ENCODE peak calls at places on chromosomes 13 and 19, in six cellular contexts. H is trophoblast cell, S is IMR-90, B is mesenchymal stem cell, R is neuronal stem cell, W is H9. U is an unnamed sample.

GRCh38 chr19:42095814-42096230 is 19.9 kb downstream of the ZNF574 start:
- DNase-seq in H (no peak), S (no peak), B (no peak), R (peak; percentile 50), W (peak; percentile 93), U (peak; percentile 69)

GRCh38 chr19:32876919-32877285 is 7.3 kb upstream of the SLC7A9 start:
- DNase-seq in H (peak; percentile 91), S (peak; percentile 50), B (peak; percentile 38), R (no peak), W (no peak), U (peak; percentile 34)

GRCh38 chr13:80684525-80685017 is 343.6 kb upstream of the SPRY2 start:
- DNase-seq in H (no peak), S (no peak), B (no peak), R (peak; percentile 0), W (no peak), U (no peak)

GRCh38 chr19:20165971-20166592 is 932 bp upstream of the ZNF486 start:
- DNase-seq in H (peak; percentile 98), S (no peak), B (no peak), R (no peak), W (no peak), U (no peak)

GRCh38 chr13:32330438-32330837 is 15.1 kb downstream of the BRCA2 start:
- DNase-seq in H (peak; percentile 41), S (peak; percentile 71), B (peak; percentile 88), R (no peak), W (no peak), U (no peak)

GRCh38 chr19:55644191-55644833 is 863 bp downstream of the ZNF581 start:
- DNase-seq in H (no peak), S (no peak), B (no peak), R (no peak), W (no peak), U (no peak)

GRCh38 chr13:34720618-34721017 is 221.5 kb upstream of the NBEA start:
- DNase-seq in H (no peak), S (no peak), B (no peak), R (no peak), W (no peak), U (no peak)

GRCh38 chr13:48155850-48156249 is 60.9 kb upstream of the MED4 start:
- DNase-seq in H (peak; percentile 62), S (peak; percentile 33), B (peak; percentile 45), R (no peak), W (no peak), U (no peak)

GRCh38 chr13:76872686-76873085 is 13.5 kb downstream of the KCTD12 start:
- DNase-seq in H (no peak), S (no peak), B (peak; percentile 36), R (no peak), W (no peak), U (no peak)

GRCh38 chr13:37381502-37381901 is 217.1 kb downstream of the POSTN start:
- DNase-seq in H (no peak), S (no peak), B (no peak), R (no peak), W (no peak), U (no peak)

GRCh38 chr19:34664870-34665269 is 12.1 kb downstream of the SCGB2B2 start:
- DNase-seq in H (no peak), S (no peak), B (no peak), R (no peak), W (no peak), U (no peak)

GRCh38 chr19:47240996-47241918 is 10.3 kb upstream of the BBC3 start:
- DNase-seq in H (peak; percentile 87), S (peak; percentile 79), B (peak; percentile 87), R (no peak), W (peak; percentile 95), U (peak; percentile 97)

GRCh38 chr19:36460046-36460445 is 29.3 kb downstream of the ZNF566 start:
- DNase-seq in H (peak; percentile 54), S (peak; percentile 29), B (no peak), R (no peak), W (no peak), U (no peak)

GRCh38 chr19:3576696-3577443 is 4.1 kb downstream of the HMG20B start:
- DNase-seq in H (no peak), S (peak; percentile 43), B (peak; percentile 82), R (no peak), W (peak; percentile 93), U (peak; percentile 86)

GRCh38 chr13:107937841-107938240 is 277.5 kb downstream of the LIG4 start:
- DNase-seq in H (no peak), S (peak; percentile 0), B (no peak), R (no peak), W (no peak), U (no peak)

GRCh38 chr19:11797491-11797890 is 832 bp upstream of the ZNF491 start:
- DNase-seq in H (peak; percentile 98), S (peak; percentile 87), B (peak; percentile 83), R (peak; percentile 72), W (peak; percentile 80), U (peak; percentile 78)

GRCh38 chr13:113646376-113646775 is 11.6 kb downstream of the ATP4B start:
- DNase-seq in H (no peak), S (no peak), B (no peak), R (no peak), W (no peak), U (no peak)

GRCh38 chr19:19871932-19872331 is 6.2 kb downstream of the ZNF253 start:
- DNase-seq in H (no peak), S (no peak), B (no peak), R (no peak), W (no peak), U (no peak)

GRCh38 chr13:26471807-26472206 is 85.7 kb upstream of the WASF3 start:
- DNase-seq in H (no peak), S (no peak), B (no peak), R (no peak), W (no peak), U (no peak)

GRCh38 chr13:20129076-20129475 is 31.8 kb downstream of the GJA3 start:
- DNase-seq in H (no peak), S (no peak), B (no peak), R (no peak), W (peak; percentile 17), U (no peak)

GRCh38 chr13:59771272-59771671 is 392.5 kb downstream of the DIAPH3 start:
- DNase-seq in H (peak; percentile 34), S (peak; percentile 59), B (peak; percentile 36), R (no peak), W (no peak), U (no peak)

GRCh38 chr13:51122868-51123267 is 11.8 kb upstream of the C13orf42 start:
- DNase-seq in H (no peak), S (no peak), B (no peak), R (no peak), W (no peak), U (peak; percentile 85)

GRCh38 chr19:6649189-6649588 is 20.8 kb downstream of the TNFSF14 start:
- DNase-seq in H (no peak), S (no peak), B (no peak), R (no peak), W (no peak), U (no peak)

GRCh38 chr19:53521373-53522202 is 16.4 kb upstream of the ZNF331 start:
- DNase-seq in H (no peak), S (no peak), B (no peak), R (no peak), W (no peak), U (no peak)

GRCh38 chr19:39778763-39779162 is at the start of gene LEUTX:
- DNase-seq in H (no peak), S (no peak), B (no peak), R (no peak), W (no peak), U (no peak)

GRCh38 chr13:26219726-26220125 is 2.4 kb downstream of the RNF6 start:
- DNase-seq in H (peak; percentile 56), S (peak; percentile 29), B (peak; percentile 22), R (no peak), W (no peak), U (peak; percentile 63)

GRCh38 chr19:10797541-10798256 is 38.3 kb downstream of the TMED1 start:
- DNase-seq in H (no peak), S (no peak), B (no peak), R (no peak), W (no peak), U (no peak)

GRCh38 chr13:35475131-35475959 is 1.1 kb downstream of the MAB21L1 start:
- DNase-seq in H (peak; percentile 63), S (peak; percentile 16), B (peak; percentile 30), R (peak; percentile 61), W (peak; percentile 67), U (peak; percentile 68)

GRCh38 chr19:33241530-33242101 is 16.0 kb upstream of the SLC7A10 start:
- DNase-seq in H (peak; percentile 8), S (no peak), B (no peak), R (no peak), W (no peak), U (peak; percentile 11)

GRCh38 chr19:34712606-34713261 is 21.3 kb upstream of the ZNF181 start:
- DNase-seq in H (peak; percentile 89), S (peak; percentile 82), B (peak; percentile 77), R (peak; percentile 61), W (peak; percentile 61), U (peak; percentile 83)

GRCh38 chr19:18317998-18318800 is 4.7 kb downstream of the LSM4 start:
- DNase-seq in H (peak; percentile 87), S (no peak), B (no peak), R (no peak), W (no peak), U (no peak)
- H2BK5ac ChIP-seq in H (peak overlapping the region; percentile 77), S (no peak overlapping the region), B (no peak overlapping the region), R (peak overlapping the region; percentile 39), W (no peak overlapping the region), U (no peak overlapping the region)

DNA sequence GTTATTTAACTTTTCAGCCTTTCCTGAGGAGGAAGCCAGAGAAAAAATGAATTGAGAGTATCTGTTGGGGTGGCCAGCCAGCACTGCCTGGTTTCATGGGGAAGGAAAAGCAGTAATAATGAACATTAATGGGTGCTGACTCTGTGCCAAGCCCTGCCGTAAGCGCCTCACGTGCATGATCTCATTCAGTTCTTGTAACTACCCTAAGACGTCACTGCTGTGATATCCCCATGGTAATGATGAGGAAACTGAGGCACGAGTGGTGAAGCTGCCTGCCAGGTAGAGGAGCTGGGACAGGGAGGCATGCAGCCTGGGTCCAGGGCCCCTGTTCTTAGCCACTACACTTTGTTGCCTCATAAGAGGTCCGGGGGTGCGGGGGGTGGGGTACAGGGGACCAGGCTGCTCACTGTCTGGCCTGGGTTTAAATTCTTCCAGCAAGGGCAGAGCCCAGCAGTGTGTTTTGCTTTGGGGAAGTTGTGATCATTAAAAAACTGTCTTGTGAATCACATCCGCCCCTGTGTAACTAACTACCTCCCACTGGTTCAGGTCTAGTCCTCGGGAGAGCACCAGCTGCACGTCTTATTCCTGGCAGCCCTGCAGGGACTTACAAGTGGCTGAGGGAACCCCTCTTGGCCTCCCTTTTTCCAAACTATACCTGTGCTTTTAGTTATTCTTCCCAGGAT is 127.3 kb downstream of the SIPA1L3 start:
- DNase-seq in H (no peak), S (peak; percentile 62), B (no peak), R (no peak), W (no peak), U (no peak)
- H2BK5ac ChIP-seq in H (no peak overlapping the region), S (peak overlapping the region; percentile 36), B (peak overlapping the region; percentile 91), R (no peak overlapping the region), W (no peak overlapping the region), U (no peak overlapping the region)

GRCh38 chr19:13986348-13986904 is 19.7 kb downstream of the RFX1 start:
- DNase-seq in H (peak; percentile 48), S (peak; percentile 72), B (peak; percentile 77), R (no peak), W (peak; percentile 93), U (peak; percentile 93)
- H2BK5ac ChIP-seq in H (no peak overlapping the region), S (peak overlapping the region; percentile 19), B (peak overlapping the region; percentile 81), R (peak overlapping the region; percentile 66), W (no peak overlapping the region), U (peak overlapping the region; percentile 11)

GRCh38 chr19:789473-790052 is 7.7 kb upstream of the PTBP1 start:
- DNase-seq in H (no peak), S (no peak), B (peak; percentile 87), R (no peak), W (peak; percentile 68), U (peak; percentile 77)
- H2BK5ac ChIP-seq in H (peak overlapping the region; percentile 88), S (no peak overlapping the region), B (no peak overlapping the region), R (peak overlapping the region; percentile 91), W (no peak overlapping the region), U (no peak overlapping the region)